ENCODE peak calls at places on chromosomes 1 and 21, in five cellular contexts. Z is A549, E is transverse colon, X is stomach, D is SK-N-SH. B is an unnamed sample.

GRCh38 chr1:52669696-52670095 is 28.5 kb downstream of the COA7 start:
- DNase-seq in X (no peak), E (no peak), D (no peak), Z (no peak), B (no peak)

GRCh38 chr1:222043444-222044292 is 301.8 kb upstream of the DUSP10 start:
- DNase-seq in X (no peak), D (peak; percentile 76), E (no peak), Z (peak; percentile 11), B (no peak)

GRCh38 chr21:46098303-46099141 is 610 bp downstream of the COL6A2 start:
- DNase-seq in X (peak; percentile 20), E (peak; percentile 10), D (peak; percentile 86), Z (no peak), B (peak; percentile 77)

GRCh38 chr21:27817061-27817460 is 850.2 kb upstream of the ADAMTS5 start:
- DNase-seq in E (no peak), Z (no peak), D (no peak), X (no peak), B (no peak)

GRCh38 chr1:158818991-158819405 is 12.2 kb upstream of the MNDA start:
- DNase-seq in Z (no peak), E (no peak), D (no peak), X (no peak), B (no peak)

GRCh38 chr1:154710091-154710490 is 102.1 kb upstream of the ADAR start:
- DNase-seq in X (no peak), E (no peak), D (no peak), Z (no peak), B (no peak)

GRCh38 chr1:78871249-78871648 is 135.3 kb downstream of the ADGRL4 start:
- DNase-seq in X (no peak), Z (no peak), E (no peak), D (no peak), B (no peak)

GRCh38 chr1:163173121-163173520 is 29.6 kb downstream of the RGS5 start:
- DNase-seq in E (no peak), D (no peak), Z (no peak), X (no peak), B (no peak)

GRCh38 chr1:223716302-223716862 is 4.0 kb downstream of the CAPN2 start:
- DNase-seq in Z (no peak), D (peak; percentile 75), E (peak; percentile 43), X (no peak), B (no peak)

GRCh38 chr1:91307784-91308409 is 96.7 kb downstream of the HFM1 start:
- DNase-seq in E (no peak), D (no peak), X (no peak), Z (no peak), B (no peak)

GRCh38 chr1:237227507-237227906 is 185.5 kb downstream of the RYR2 start:
- DNase-seq in D (no peak), E (no peak), Z (no peak), X (no peak), B (no peak)

DNA sequence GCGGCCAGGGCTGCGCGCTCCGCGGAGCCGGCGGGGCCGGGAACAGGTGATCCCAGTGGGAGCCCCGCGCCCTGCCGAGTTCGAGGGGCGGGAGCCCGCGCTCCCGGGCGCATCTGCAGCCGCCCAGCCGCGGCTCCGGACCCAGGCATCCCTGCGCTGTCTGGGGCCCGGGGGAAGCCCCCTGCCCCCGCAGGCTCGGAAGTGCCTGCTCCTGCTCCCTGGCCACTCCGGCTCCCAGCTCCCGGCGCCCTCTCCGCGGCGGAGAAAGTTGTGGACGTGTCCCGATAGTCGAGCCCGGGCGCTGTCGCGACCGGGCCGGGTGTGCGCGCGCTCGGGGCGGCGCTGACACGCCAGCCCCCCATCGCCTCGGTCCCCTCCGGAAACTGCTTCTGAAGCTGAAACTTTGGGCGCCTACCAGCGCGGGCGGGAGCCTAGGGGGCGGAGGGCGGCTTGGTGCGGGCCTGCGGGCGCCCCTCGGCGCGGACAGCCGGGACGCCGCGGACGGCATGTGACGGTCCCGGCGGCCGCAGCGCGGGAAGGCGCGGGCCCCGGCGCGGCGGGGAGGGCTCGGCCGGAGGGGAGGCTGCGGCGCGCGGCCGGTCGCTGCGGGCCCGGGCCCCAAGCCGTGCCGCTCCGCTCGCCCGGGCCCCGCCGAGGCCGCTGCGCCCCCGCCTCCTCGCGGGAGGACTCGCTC is 488 bp downstream of the MAN1C1 start:
- DNase-seq in E (no peak), X (no peak), Z (no peak), D (peak; percentile 70), B (peak; percentile 76)
- H3K27ac ChIP-seq in E (peak overlapping the region; percentile 83), X (peak overlapping the region; percentile 72), Z (peak overlapping the region; percentile 84), D (no peak overlapping the region), B (no peak overlapping the region)

GRCh38 chr21:32226444-32226843 is 52.4 kb downstream of the MIS18A start:
- DNase-seq in D (no peak), Z (no peak), X (no peak), E (no peak), B (no peak)
- TF ChIP-seq CTCF in D (no peak), Z (no peak), X (no peak), E (no peak), B (no peak)

DNA sequence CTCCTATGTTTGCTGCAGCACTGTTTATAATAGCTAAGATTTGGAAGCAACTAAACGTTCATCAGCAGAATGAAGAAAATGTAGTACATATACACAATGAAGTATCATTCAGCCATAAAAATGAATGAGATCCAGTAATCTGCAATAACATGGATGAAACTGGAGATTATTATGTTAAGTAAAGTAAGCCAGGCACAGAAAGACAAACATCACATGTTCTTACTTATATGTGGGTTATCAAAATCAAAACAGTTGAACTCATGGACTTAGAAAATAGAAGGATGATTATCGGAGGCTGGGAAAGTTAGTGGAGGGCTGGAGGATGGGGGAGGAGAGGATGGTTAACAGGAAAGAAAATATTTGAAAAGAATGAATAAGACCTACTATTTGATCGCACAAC is 1017.6 kb downstream of the KCNT2 start:
- DNase-seq in Z (no peak), X (no peak), D (no peak), E (no peak), B (no peak)
- TF ChIP-seq EP300 in Z (no peak), X (no peak), D (no peak), E (no peak), B (no peak)

GRCh38 chr1:27562483-27563406 is 41.2 kb downstream of the AHDC1 start:
- DNase-seq in X (no peak), D (no peak), E (no peak), Z (no peak), B (no peak)
- H3K27ac ChIP-seq in X (peak overlapping the region; percentile 95), D (no peak overlapping the region), E (peak overlapping the region; percentile 95), Z (peak overlapping the region; percentile 85), B (peak overlapping the region; percentile 94)

GRCh38 chr1:54486864-54487263 is 61.2 kb upstream of the ACOT11 start:
- DNase-seq in E (peak; percentile 35), Z (no peak), D (no peak), X (no peak), B (no peak)

GRCh38 chr1:54489627-54490240 is 58.3 kb upstream of the ACOT11 start:
- DNase-seq in E (no peak), Z (no peak), X (no peak), D (no peak), B (no peak)

GRCh38 chr1:54487571-54488050 is 60.4 kb upstream of the ACOT11 start:
- DNase-seq in D (no peak), E (no peak), Z (no peak), X (no peak), B (no peak)

GRCh38 chr1:54488831-54489626 is 59.0 kb upstream of the ACOT11 start:
- DNase-seq in D (peak; percentile 95), E (peak; percentile 81), Z (peak; percentile 68), X (peak; percentile 82), B (peak; percentile 90)

GRCh38 chr1:54488065-54488750 is 59.8 kb upstream of the ACOT11 start:
- DNase-seq in E (peak; percentile 95), D (peak; percentile 96), Z (peak; percentile 87), X (peak; percentile 94), B (peak; percentile 94)
- TF ChIP-seq CTCF in E (no peak), D (peak; percentile 27), Z (no peak), X (no peak), B (peak; percentile 11)

DNA sequence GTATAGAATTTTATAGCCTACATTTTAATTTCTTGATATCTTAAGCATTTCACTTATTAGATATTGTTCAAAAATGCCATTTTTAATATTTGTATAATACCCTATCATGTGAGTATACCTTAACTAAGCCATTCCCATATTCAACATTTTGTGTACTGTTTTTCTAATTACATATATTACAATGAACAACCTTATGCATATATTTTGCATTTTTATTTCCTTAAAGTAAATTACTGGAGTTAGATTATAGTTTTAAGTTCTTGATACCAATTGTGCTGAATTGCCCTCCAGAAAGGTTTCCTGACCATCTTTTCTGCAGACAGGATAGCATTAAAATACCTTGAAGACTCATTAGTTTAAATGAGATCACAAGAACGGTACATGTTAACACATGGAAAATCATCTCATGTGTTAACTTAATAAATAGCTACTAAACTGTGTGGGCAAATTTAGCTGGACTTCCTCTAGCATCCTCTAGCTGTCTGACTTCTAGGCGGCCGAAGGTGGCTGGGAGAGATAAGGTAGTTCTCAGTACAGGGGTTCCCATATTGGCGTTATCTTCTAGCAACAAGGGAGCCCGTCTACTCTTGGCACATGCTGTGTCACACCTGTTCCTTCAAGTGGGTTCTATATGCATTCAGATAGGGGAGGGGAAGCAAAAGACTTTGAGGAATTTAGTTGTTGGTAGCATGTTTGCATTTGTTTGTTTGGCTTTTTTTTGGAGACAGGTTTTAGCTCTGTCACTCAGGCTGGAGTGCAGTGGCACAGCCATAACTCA is 8.9 kb downstream of the DCLRE1B start:
- DNase-seq in Z (no peak), E (no peak), X (no peak), D (no peak), B (no peak)
- TF ChIP-seq EP300 in Z (no peak), E (no peak), X (no peak), D (no peak), B (no peak)

GRCh38 chr1:10074855-10075418 is 42.2 kb downstream of the UBE4B start:
- DNase-seq in Z (no peak), X (no peak), D (no peak), E (no peak), B (no peak)
- H3K27ac ChIP-seq in Z (peak overlapping the region; percentile 68), X (no peak overlapping the region), D (peak overlapping the region; percentile 91), E (peak overlapping the region; percentile 64), B (peak overlapping the region; percentile 44)